ENCODE peak calls at places on chromosomes 2 and 18, in ten cellular contexts. U is endothelial cell of umbilical vein, J is heart left ventricle, E is IMR-90, L is breast epithelium, K is Peyer's patch, M is upper lobe of left lung, G is gastrocnemius medialis, Q is K562, P is NB4. V is an unnamed sample.

GRCh38 chr18:42909095-42909494 is 206.4 kb downstream of the RIT2 start:
- DNase-seq in U (no peak), J (no peak), E (no peak), L (no peak), K (no peak), M (no peak), G (no peak), Q (no peak), P (no peak), V (no peak)

GRCh38 chr2:53235836-53236582 is 531.6 kb upstream of the CHAC2 start:
- DNase-seq in U (peak; percentile 71), J (no peak), E (no peak), L (no peak), K (no peak), M (no peak), G (no peak), Q (no peak), P (no peak), V (no peak)

GRCh38 chr2:55838653-55839052 is 84.9 kb downstream of the EFEMP1 start:
- DNase-seq in U (no peak), J (no peak), E (no peak), L (no peak), K (no peak), M (no peak), G (no peak), Q (no peak), P (no peak), V (no peak)

GRCh38 chr18:36567800-36568199 is 261.0 kb downstream of the TPGS2 start:
- DNase-seq in U (no peak), J (no peak), E (no peak), L (no peak), K (no peak), M (no peak), G (no peak), Q (no peak), P (no peak), V (no peak)

GRCh38 chr2:43086451-43087221 is 139.8 kb downstream of the ZFP36L2 start:
- DNase-seq in U (peak; percentile 96), J (peak; percentile 84), E (peak; percentile 100), L (peak; percentile 93), K (peak; percentile 66), M (peak; percentile 37), G (peak; percentile 74), Q (no peak), P (no peak), V (peak; percentile 89)

GRCh38 chr2:150095361-150095760 is 392.1 kb downstream of the RND3 start:
- DNase-seq in U (no peak), J (no peak), E (no peak), L (no peak), K (no peak), M (no peak), G (no peak), Q (no peak), P (no peak), V (no peak)

GRCh38 chr2:42569883-42570282 is 1.5 kb downstream of the MTA3 start:
- DNase-seq in U (peak; percentile 86), J (no peak), E (no peak), L (no peak), K (no peak), M (no peak), G (no peak), Q (no peak), P (peak; percentile 52), V (peak; percentile 3)

GRCh38 chr18:56139792-56140254 is 498.6 kb downstream of the TXNL1 start:
- DNase-seq in U (no peak), J (peak; percentile 53), E (peak; percentile 95), L (no peak), K (no peak), M (no peak), G (peak; percentile 39), Q (no peak), P (no peak), V (no peak)

GRCh38 chr2:41847744-41848441 is 199.9 kb upstream of the PKDCC start:
- DNase-seq in U (no peak), J (no peak), E (peak; percentile 42), L (peak; percentile 58), K (no peak), M (peak; percentile 66), G (peak; percentile 76), Q (no peak), P (no peak), V (no peak)

GRCh38 chr2:43224571-43225092 is 1.8 kb downstream of the ZFP36L2 start:
- DNase-seq in U (no peak), J (no peak), E (peak; percentile 17), L (no peak), K (peak; percentile 71), M (no peak), G (no peak), Q (no peak), P (peak; percentile 79), V (peak; percentile 88)

GRCh38 chr2:106193491-106193976 is 567 bp downstream of the UXS1 start:
- DNase-seq in U (peak; percentile 35), J (peak; percentile 45), E (no peak), L (no peak), K (peak; percentile 67), M (peak; percentile 53), G (no peak), Q (peak; percentile 41), P (peak; percentile 59), V (peak; percentile 89)

GRCh38 chr2:106192752-106193490 is 1.2 kb downstream of the UXS1 start:
- DNase-seq in U (peak; percentile 68), J (no peak), E (peak; percentile 87), L (no peak), K (peak; percentile 58), M (peak; percentile 92), G (no peak), Q (no peak), P (peak; percentile 91), V (no peak)

GRCh38 chr2:106195456-106195855 is 1.4 kb upstream of the UXS1 start:
- DNase-seq in U (no peak), J (no peak), E (no peak), L (no peak), K (no peak), M (no peak), G (no peak), Q (no peak), P (no peak), V (no peak)

GRCh38 chr2:106195996-106196395 is 1.9 kb upstream of the UXS1 start:
- DNase-seq in U (no peak), J (no peak), E (no peak), L (no peak), K (no peak), M (no peak), G (no peak), Q (no peak), P (no peak), V (no peak)

GRCh38 chr2:106193977-106194778 is at the start of gene UXS1:
- DNase-seq in U (peak; percentile 98), J (peak; percentile 98), E (peak; percentile 96), L (peak; percentile 96), K (peak; percentile 99), M (peak; percentile 99), G (peak; percentile 96), Q (peak; percentile 99), P (peak; percentile 98), V (peak; percentile 99)
- TF ChIP-seq POLR2A in U (peak; percentile 72), J (no peak), E (peak; percentile 55), L (peak; percentile 20), K (peak; percentile 36), M (peak; percentile 45), G (peak; percentile 85), Q (peak; percentile 85), P (peak; percentile 66), V (no peak)

GRCh38 chr2:47720559-47720958 is 62.4 kb upstream of the MSH6 start:
- DNase-seq in U (no peak), J (no peak), E (no peak), L (no peak), K (no peak), M (no peak), G (no peak), Q (no peak), P (no peak), V (no peak)

GRCh38 chr2:47715552-47715951 is 67.4 kb upstream of the MSH6 start:
- DNase-seq in U (no peak), J (no peak), E (no peak), L (no peak), K (no peak), M (no peak), G (no peak), Q (no peak), P (no peak), V (no peak)

GRCh38 chr2:47720036-47720435 is 62.9 kb upstream of the MSH6 start:
- DNase-seq in U (no peak), J (no peak), E (no peak), L (no peak), K (no peak), M (no peak), G (no peak), Q (no peak), P (peak; percentile 55), V (no peak)

GRCh38 chr2:47721296-47721695 is 61.6 kb upstream of the MSH6 start:
- DNase-seq in U (no peak), J (no peak), E (no peak), L (no peak), K (no peak), M (no peak), G (no peak), Q (no peak), P (no peak), V (no peak)

DNA sequence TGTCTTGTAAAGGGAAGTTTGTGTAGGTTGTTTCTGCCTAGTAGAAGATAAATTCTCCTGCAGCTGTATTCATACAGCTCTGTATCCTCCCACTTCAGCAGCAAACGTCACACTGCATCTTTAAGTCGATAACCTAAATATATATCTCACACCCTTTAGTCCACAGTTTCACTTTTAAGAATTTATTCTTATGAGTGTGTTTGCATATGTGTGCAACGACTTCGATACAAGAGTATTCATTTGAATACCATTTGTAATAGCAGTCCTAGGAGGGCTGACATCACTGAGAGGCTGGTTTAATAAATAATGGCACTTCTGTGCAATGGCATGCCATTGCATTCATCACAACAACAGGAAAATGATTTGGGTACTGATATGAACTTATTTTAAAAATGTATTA is 63.8 kb upstream of the MSH6 start:
- DNase-seq in U (no peak), J (no peak), E (no peak), L (no peak), K (no peak), M (no peak), G (no peak), Q (no peak), P (no peak), V (no peak)
- H3K4me3 ChIP-seq in U (no peak overlapping the region), J (no peak overlapping the region), E (no peak overlapping the region), L (no peak overlapping the region), K (no peak overlapping the region), M (no peak overlapping the region), G (no peak overlapping the region), Q (no peak overlapping the region), P (no peak overlapping the region), V (no peak overlapping the region)

GRCh38 chr2:11807156-11808015 is 61.0 kb downstream of the LPIN1 start:
- DNase-seq in U (no peak), J (peak; percentile 45), E (no peak), L (no peak), K (no peak), M (no peak), G (peak; percentile 38), Q (no peak), P (no peak), V (no peak)
- TF ChIP-seq POLR2A in U (no peak), J (no peak), E (no peak), L (no peak), K (no peak), M (no peak), G (no peak), Q (no peak), P (no peak), V (no peak)

DNA sequence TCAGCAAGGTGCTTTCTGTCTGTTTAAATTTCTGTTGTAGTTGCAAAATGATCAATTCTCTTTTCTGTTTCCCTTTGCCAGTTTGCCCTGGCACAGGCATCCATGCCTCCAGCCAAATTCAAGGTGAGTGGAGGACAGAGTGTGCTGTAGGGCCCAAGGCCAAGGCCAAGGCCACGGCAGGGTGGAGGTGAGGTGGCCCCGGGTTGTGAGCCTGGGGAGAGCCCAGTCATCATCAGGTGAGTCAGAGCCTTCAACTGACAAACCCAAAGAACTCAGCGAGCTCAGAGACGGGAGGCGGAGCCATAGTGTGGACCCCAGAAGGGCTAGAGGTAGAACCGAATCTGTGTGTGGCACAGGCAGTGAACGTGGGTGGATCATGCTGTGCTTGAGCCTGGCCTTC is 55.7 kb downstream of the BCL2L11 start:
- DNase-seq in U (no peak), J (no peak), E (no peak), L (no peak), K (no peak), M (no peak), G (no peak), Q (no peak), P (no peak), V (no peak)
- H3K4me3 ChIP-seq in U (no peak overlapping the region), J (no peak overlapping the region), E (no peak overlapping the region), L (no peak overlapping the region), K (no peak overlapping the region), M (no peak overlapping the region), G (no peak overlapping the region), Q (no peak overlapping the region), P (no peak overlapping the region), V (no peak overlapping the region)